ENCODE peak calls at places on chromosomes 3 and 15, in nine cellular contexts. Q, G, M, C, P, S, B, T and H are unnamed samples.
A peak's percentile ranks its signal among the peaks of the same experiment; 100 is the strongest.

GRCh38 chr3:38573606-38574005 is 75.9 kb downstream of the SCN5A start:
- DNase-seq in Q (peak; percentile 9), G (no peak), M (no peak), C (no peak), P (no peak), S (no peak), B (no peak), T (no peak), H (no peak)

GRCh38 chr3:144097144-144097543 is 125.5 kb downstream of the DIPK2A start:
- DNase-seq in Q (no peak), G (no peak), M (no peak), C (peak; percentile 20), P (no peak), S (no peak), B (no peak), T (no peak), H (no peak)

GRCh38 chr15:33395841-33396240 is 85.1 kb downstream of the RYR3 start:
- DNase-seq in Q (no peak), G (no peak), M (no peak), C (no peak), P (no peak), S (no peak), B (no peak), T (no peak), H (no peak)

GRCh38 chr3:178849220-178849910 is 222.2 kb downstream of the ZMAT3 start:
- DNase-seq in Q (no peak), G (no peak), M (no peak), C (peak; percentile 69), P (no peak), S (no peak), B (no peak), T (no peak), H (no peak)

GRCh38 chr15:35306361-35306981 is 221.4 kb upstream of the NANOGP8 start:
- DNase-seq in Q (no peak), G (no peak), M (no peak), C (no peak), P (no peak), S (no peak), B (no peak), T (no peak), H (no peak)

GRCh38 chr15:100468265-100468664 is 60.5 kb downstream of the CERS3 start:
- DNase-seq in Q (no peak), G (no peak), M (no peak), C (no peak), P (no peak), S (no peak), B (no peak), T (no peak), H (no peak)

GRCh38 chr3:172749201-172749965 is 1.1 kb upstream of the ECT2 start:
- DNase-seq in Q (no peak), G (no peak), M (no peak), C (peak; percentile 12), P (no peak), S (no peak), B (no peak), T (no peak), H (no peak)

GRCh38 chr3:4704552-4704951 is 211.4 kb downstream of the ITPR1 start:
- DNase-seq in Q (no peak), G (no peak), M (no peak), C (no peak), P (no peak), S (no peak), B (no peak), T (no peak), H (no peak)

GRCh38 chr3:9000041-9000440 is 36.8 kb upstream of the RAD18 start:
- DNase-seq in Q (no peak), G (no peak), M (no peak), C (no peak), P (no peak), S (no peak), B (no peak), T (no peak), H (no peak)

GRCh38 chr15:92638291-92638708 is 17.3 kb downstream of the FAM174B start:
- DNase-seq in Q (no peak), G (no peak), M (no peak), C (peak; percentile 80), P (no peak), S (peak; percentile 51), B (no peak), T (peak; percentile 60), H (no peak)

GRCh38 chr3:21718161-21718765 is 32.7 kb downstream of the ZNF385D start:
- DNase-seq in Q (no peak), G (no peak), M (no peak), C (no peak), P (no peak), S (no peak), B (no peak), T (peak; percentile 25), H (no peak)

GRCh38 chr3:188437921-188438320 is 284.0 kb downstream of the LPP start:
- DNase-seq in Q (no peak), G (no peak), M (no peak), C (no peak), P (no peak), S (no peak), B (no peak), T (no peak), H (no peak)

GRCh38 chr15:69812881-69813280 is 284.8 kb downstream of the TLE3 start:
- DNase-seq in Q (no peak), G (no peak), M (no peak), C (no peak), P (peak; percentile 12), S (no peak), B (no peak), T (no peak), H (no peak)

GRCh38 chr3:152235709-152236298 is 32.9 kb upstream of the MBNL1 start:
- DNase-seq in Q (no peak), G (no peak), M (no peak), C (no peak), P (no peak), S (no peak), B (no peak), T (no peak), H (no peak)

GRCh38 chr3:44983413-44984040 is 7.5 kb downstream of the EXOSC7 start:
- DNase-seq in Q (no peak), G (no peak), M (no peak), C (no peak), P (no peak), S (no peak), B (no peak), T (no peak), H (no peak)

GRCh38 chr3:10941972-10942371 is 50.6 kb upstream of the SLC6A1 start:
- DNase-seq in Q (no peak), G (peak; percentile 23), M (no peak), C (no peak), P (no peak), S (no peak), B (peak; percentile 48), T (no peak), H (no peak)

GRCh38 chr3:66138336-66139234 is 82.2 kb upstream of the SLC25A26 start:
- DNase-seq in Q (peak; percentile 81), G (peak; percentile 4), M (no peak), C (peak; percentile 42), P (peak; percentile 63), S (peak; percentile 41), B (peak; percentile 3), T (peak; percentile 17), H (no peak)

GRCh38 chr3:140288575-140288974 is 353.6 kb downstream of the CLSTN2 start:
- DNase-seq in Q (no peak), G (no peak), M (no peak), C (no peak), P (no peak), S (no peak), B (no peak), T (no peak), H (no peak)

GRCh38 chr15:72231847-72232461 is 964 bp upstream of the PKM start:
- DNase-seq in Q (no peak), G (no peak), M (peak; percentile 36), C (peak; percentile 61), P (no peak), S (no peak), B (no peak), T (peak; percentile 77), H (peak; percentile 64)

GRCh38 chr3:6861989-6862879 is 1.3 kb downstream of the GRM7 start:
- DNase-seq in Q (peak; percentile 42), G (no peak), M (no peak), C (no peak), P (no peak), S (no peak), B (no peak), T (no peak), H (no peak)

GRCh38 chr3:160374472-160374871 is 24.6 kb downstream of the IFT80 start:
- DNase-seq in Q (no peak), G (no peak), M (no peak), C (no peak), P (no peak), S (no peak), B (no peak), T (no peak), H (no peak)

GRCh38 chr15:97566957-97567356 is 393.5 kb upstream of the ARRDC4 start:
- DNase-seq in Q (no peak), G (no peak), M (no peak), C (no peak), P (no peak), S (no peak), B (no peak), T (no peak), H (no peak)

GRCh38 chr15:80902298-80902801 is 87.3 kb downstream of the MESD start:
- DNase-seq in Q (no peak), G (no peak), M (no peak), C (no peak), P (no peak), S (no peak), B (no peak), T (no peak), H (no peak)

GRCh38 chr15:89817701-89818280 is 3.1 kb upstream of the ANPEP start:
- DNase-seq in Q (no peak), G (no peak), M (no peak), C (no peak), P (no peak), S (no peak), B (no peak), T (no peak), H (no peak)

GRCh38 chr3:94036909-94037507 is 8.6 kb upstream of the STX19 start:
- DNase-seq in Q (peak; percentile 37), G (no peak), M (no peak), C (no peak), P (peak; percentile 28), S (no peak), B (no peak), T (peak; percentile 24), H (no peak)